ENCODE peak calls at places on chromosomes 13 and 19, in four cellular contexts. One of them, this sample, is unnamed.
A peak's percentile ranks its signal among the peaks of the same experiment; 100 is the strongest.

GRCh38 chr19:47445527-47445926 is 26.2 kb downstream of the SLC8A2 start:
- DNase-seq in fibroblast of lung: no peak
- DNase-seq in midbrain: no peak
- DNase-seq in CD8-positive, alpha-beta T cell: no peak
- DNase-seq in this sample: no peak

GRCh38 chr13:99018418-99019180 is 40.7 kb upstream of the DOCK9 start:
- DNase-seq in CD8-positive, alpha-beta T cell: no peak
- DNase-seq in midbrain: no peak
- DNase-seq in fibroblast of lung: peak; percentile 79
- DNase-seq in this sample: no peak

GRCh38 chr13:98338312-98338711 is 161.2 kb upstream of the RNF113B start:
- DNase-seq in CD8-positive, alpha-beta T cell: no peak
- DNase-seq in midbrain: no peak
- DNase-seq in fibroblast of lung: no peak
- DNase-seq in this sample: no peak

GRCh38 chr13:24923305-24923640 is 159.3 kb downstream of the RNF17 start:
- DNase-seq in midbrain: peak; percentile 38
- DNase-seq in fibroblast of lung: peak; percentile 85
- DNase-seq in CD8-positive, alpha-beta T cell: no peak
- DNase-seq in this sample: no peak

GRCh38 chr13:29594310-29594709 is 1.2 kb downstream of the SLC7A1 start:
- DNase-seq in fibroblast of lung: peak; percentile 78
- DNase-seq in CD8-positive, alpha-beta T cell: peak; percentile 22
- DNase-seq in midbrain: no peak
- DNase-seq in this sample: peak; percentile 52

GRCh38 chr19:57171551-57172081 is 4.3 kb upstream of the DUXA start:
- DNase-seq in midbrain: peak; percentile 2
- DNase-seq in CD8-positive, alpha-beta T cell: peak; percentile 44
- DNase-seq in fibroblast of lung: peak; percentile 12
- DNase-seq in this sample: peak; percentile 43

GRCh38 chr13:31905896-31906295 is 125.7 kb upstream of the FRY start:
- DNase-seq in midbrain: no peak
- DNase-seq in fibroblast of lung: no peak
- DNase-seq in CD8-positive, alpha-beta T cell: no peak
- DNase-seq in this sample: no peak

GRCh38 chr19:53503126-53503525 is 34.8 kb upstream of the ZNF331 start:
- DNase-seq in CD8-positive, alpha-beta T cell: no peak
- DNase-seq in fibroblast of lung: no peak
- DNase-seq in midbrain: no peak
- DNase-seq in this sample: no peak

GRCh38 chr13:30133976-30134375 is 173.4 kb downstream of the KATNAL1 start:
- DNase-seq in midbrain: peak; percentile 40
- DNase-seq in fibroblast of lung: peak; percentile 14
- DNase-seq in CD8-positive, alpha-beta T cell: no peak
- DNase-seq in this sample: no peak

GRCh38 chr13:29577135-29578051 is 18.1 kb downstream of the SLC7A1 start:
- DNase-seq in midbrain: peak; percentile 39
- DNase-seq in CD8-positive, alpha-beta T cell: no peak
- DNase-seq in fibroblast of lung: no peak
- DNase-seq in this sample: no peak

GRCh38 chr19:10228925-10229324 is 2.2 kb downstream of the S1PR2 start:
- DNase-seq in midbrain: no peak
- DNase-seq in CD8-positive, alpha-beta T cell: peak; percentile 43
- DNase-seq in fibroblast of lung: peak; percentile 80
- DNase-seq in this sample: peak; percentile 56

GRCh38 chr19:10747674-10748073 is 29.8 kb downstream of the DNM2 start:
- DNase-seq in fibroblast of lung: no peak
- DNase-seq in midbrain: no peak
- DNase-seq in CD8-positive, alpha-beta T cell: no peak
- DNase-seq in this sample: no peak

GRCh38 chr13:106187501-106187900 is 348.0 kb downstream of the EFNB2 start:
- DNase-seq in fibroblast of lung: no peak
- DNase-seq in midbrain: no peak
- DNase-seq in CD8-positive, alpha-beta T cell: no peak
- DNase-seq in this sample: no peak

GRCh38 chr19:19650331-19650730 is 6.9 kb upstream of the GMIP start:
- DNase-seq in midbrain: no peak
- DNase-seq in CD8-positive, alpha-beta T cell: no peak
- DNase-seq in fibroblast of lung: no peak
- DNase-seq in this sample: no peak